ENCODE peak calls at places on chromosome 12, in five cellular contexts. I, S, A, U and M are unnamed samples.

GRCh38 chr12:51622564-51622963 is 31.5 kb downstream of the SCN8A start:
- DNase-seq in S (no peak), A (no peak), U (no peak), I (no peak), M (peak; percentile 9)

GRCh38 chr12:3453947-3454675 is 36.9 kb upstream of the PRMT8 start:
- DNase-seq in U (no peak), I (peak; percentile 29), S (no peak), A (no peak), M (no peak)

GRCh38 chr12:96617178-96617577 is 127.8 kb downstream of the CFAP54 start:
- DNase-seq in U (no peak), I (peak; percentile 47), A (no peak), S (no peak), M (no peak)

GRCh38 chr12:29867823-29868222 is 84.1 kb upstream of the TMTC1 start:
- DNase-seq in U (no peak), S (no peak), A (no peak), I (no peak), M (no peak)

GRCh38 chr12:526089-526488 is 66.3 kb downstream of the B4GALNT3 start:
- DNase-seq in U (no peak), I (no peak), S (no peak), A (no peak), M (no peak)

GRCh38 chr12:23098110-23099049 is 473.4 kb downstream of the ETNK1 start:
- DNase-seq in I (no peak), A (no peak), U (no peak), S (no peak), M (peak; percentile 30)

GRCh38 chr12:117662220-117662619 is 300.8 kb upstream of the NOS1 start:
- DNase-seq in U (no peak), S (no peak), A (no peak), I (no peak), M (no peak)

GRCh38 chr12:25698782-25699181 is 145.7 kb upstream of the LMNTD1 start:
- DNase-seq in U (no peak), A (no peak), S (no peak), I (no peak), M (no peak)

GRCh38 chr12:18457362-18457761 is 196.0 kb downstream of the PIK3C2G start:
- DNase-seq in I (no peak), S (no peak), U (no peak), A (no peak), M (no peak)

GRCh38 chr12:31915442-31915841 is 43.8 kb upstream of the RESF1 start:
- DNase-seq in S (no peak), U (no peak), I (no peak), A (no peak), M (no peak)

GRCh38 chr12:75642226-75642625 is 130.8 kb upstream of the KRR1 start:
- DNase-seq in A (no peak), I (no peak), S (no peak), U (no peak), M (no peak)

GRCh38 chr12:64039285-64039871 is 182.7 kb downstream of the KICS2 start:
- DNase-seq in S (no peak), A (no peak), U (peak; percentile 3), I (peak; percentile 35), M (peak; percentile 42)

GRCh38 chr12:75592638-75593335 is 81.4 kb upstream of the KRR1 start:
- DNase-seq in U (no peak), A (no peak), S (no peak), I (no peak), M (no peak)

GRCh38 chr12:47551426-47551851 is 154.4 kb downstream of the RPAP3 start:
- DNase-seq in I (no peak), S (no peak), A (no peak), U (no peak), M (no peak)

GRCh38 chr12:106302401-106303201 is at the start of gene TCP11L2:
- DNase-seq in I (peak; percentile 87), A (peak; percentile 96), S (peak; percentile 93), U (peak; percentile 74), M (peak; percentile 59)

GRCh38 chr12:39831587-39832315 is 212.1 kb upstream of the ABCD2 start:
- DNase-seq in S (no peak), A (no peak), U (no peak), I (no peak), M (no peak)

GRCh38 chr12:19190292-19191031 is 60.9 kb downstream of the PLEKHA5 start:
- DNase-seq in S (no peak), U (no peak), I (no peak), A (no peak), M (no peak)

GRCh38 chr12:110046451-110047187 is 1.7 kb downstream of the C12orf76 start:
- DNase-seq in U (no peak), I (no peak), S (no peak), A (no peak), M (no peak)

GRCh38 chr12:117867348-117867747 is 101.4 kb downstream of the KSR2 start:
- DNase-seq in I (no peak), S (no peak), A (no peak), U (no peak), M (no peak)

GRCh38 chr12:18343708-18344107 is 82.4 kb downstream of the PIK3C2G start:
- DNase-seq in S (no peak), U (no peak), I (no peak), A (no peak), M (no peak)

GRCh38 chr12:9050521-9051155 is 61.3 kb downstream of the KLRG1 start:
- DNase-seq in I (no peak), U (no peak), A (peak; percentile 69), S (no peak), M (no peak)

GRCh38 chr12:93818488-93819047 is 141.4 kb downstream of the CRADD start:
- DNase-seq in I (no peak), S (no peak), U (no peak), A (no peak), M (no peak)

GRCh38 chr12:53295070-53295890 is at the start of gene PFDN5:
- DNase-seq in S (peak; percentile 71), U (peak; percentile 76), A (peak; percentile 95), I (peak; percentile 93), M (peak; percentile 81)

GRCh38 chr12:116050266-116050665 is 227.2 kb downstream of the MED13L start:
- DNase-seq in I (no peak), S (no peak), U (no peak), A (no peak), M (no peak)

GRCh38 chr12:89263153-89263552 is 89.1 kb downstream of the DUSP6 start:
- DNase-seq in I (no peak), S (no peak), A (no peak), U (no peak), M (no peak)

GRCh38 chr12:18853570-18854366 is 115.8 kb downstream of the CAPZA3 start:
- DNase-seq in I (no peak), S (no peak), U (no peak), A (no peak), M (no peak)

GRCh38 chr12:121454921-121455320 is 55.0 kb downstream of the RNF34 start:
- DNase-seq in S (no peak), A (peak; percentile 54), U (no peak), I (no peak), M (no peak)

GRCh38 chr12:121452356-121453021 is 52.6 kb downstream of the RNF34 start:
- DNase-seq in S (no peak), U (no peak), I (no peak), A (no peak), M (no peak)

GRCh38 chr12:121453022-121453360 is 53.1 kb downstream of the RNF34 start:
- DNase-seq in S (no peak), A (peak; percentile 69), U (no peak), I (no peak), M (no peak)

GRCh38 chr12:121453629-121454028 is 53.7 kb downstream of the RNF34 start:
- DNase-seq in U (no peak), A (peak; percentile 51), I (peak; percentile 51), S (no peak), M (no peak)

DNA sequence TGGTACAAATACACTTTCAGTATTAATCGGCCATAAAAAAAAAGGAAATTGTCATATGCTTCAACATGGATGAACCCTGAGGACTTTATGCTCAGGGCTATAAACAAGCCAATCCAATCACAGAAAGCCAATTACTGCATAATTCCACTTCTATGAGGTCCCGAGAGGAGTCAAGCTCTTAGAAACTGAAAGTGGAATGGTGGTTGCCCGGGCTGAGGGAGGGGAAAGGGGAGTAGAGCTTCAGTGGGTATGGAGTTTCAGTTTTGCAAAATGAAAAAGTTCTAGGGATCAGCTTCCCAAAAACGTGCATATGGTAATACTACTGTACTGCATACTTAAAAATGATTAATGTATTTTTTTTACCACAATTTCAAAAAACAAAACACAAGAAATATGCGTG is 52.0 kb downstream of the RNF34 start:
- DNase-seq in A (no peak), U (no peak), I (no peak), S (no peak), M (no peak)
- H3K4me3 ChIP-seq in A (no peak overlapping the region), U (no peak overlapping the region), I (no peak overlapping the region), S (no peak overlapping the region), M (no peak overlapping the region)

GRCh38 chr12:13433768-13434167 is 237.2 kb downstream of the EMP1 start:
- DNase-seq in A (no peak), U (no peak), S (no peak), I (no peak), M (no peak)
- H3K36me3 ChIP-seq in A (no peaks in the 10 kb centered on the region), U (no peaks in the 10 kb centered on the region), S (no peaks in the 10 kb centered on the region), I (no peaks in the 10 kb centered on the region), M (no peaks in the 10 kb centered on the region)

DNA sequence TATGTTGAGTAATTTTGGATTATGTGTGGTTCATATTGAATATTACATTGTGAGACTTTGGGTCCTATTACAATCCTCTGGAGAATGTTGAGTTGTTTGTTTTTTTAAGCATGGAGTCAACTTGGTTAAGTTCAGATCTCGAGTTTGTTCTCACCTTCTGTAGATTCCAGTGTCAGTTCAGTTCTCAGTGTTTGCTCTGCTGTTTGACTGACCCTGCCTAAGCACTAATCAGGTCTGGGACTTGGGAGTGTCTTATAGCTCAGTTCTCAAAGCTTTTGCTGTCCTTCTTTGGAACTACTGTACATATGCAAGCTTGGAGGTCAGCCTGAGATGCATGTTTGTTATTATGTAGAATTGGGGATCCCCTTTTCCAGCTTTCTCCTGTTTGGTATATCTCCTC is 63.1 kb downstream of the DIP2B start:
- DNase-seq in A (no peak), I (no peak), S (no peak), U (no peak), M (no peak)
- H3K4me1 ChIP-seq in A (no peaks in the 10 kb centered on the region), I (peaks cover 36% of the 10 kb centered on the region), S (no peaks in the 10 kb centered on the region), U (peaks cover 5% of the 10 kb centered on the region), M (peaks cover 11% of the 10 kb centered on the region)

DNA sequence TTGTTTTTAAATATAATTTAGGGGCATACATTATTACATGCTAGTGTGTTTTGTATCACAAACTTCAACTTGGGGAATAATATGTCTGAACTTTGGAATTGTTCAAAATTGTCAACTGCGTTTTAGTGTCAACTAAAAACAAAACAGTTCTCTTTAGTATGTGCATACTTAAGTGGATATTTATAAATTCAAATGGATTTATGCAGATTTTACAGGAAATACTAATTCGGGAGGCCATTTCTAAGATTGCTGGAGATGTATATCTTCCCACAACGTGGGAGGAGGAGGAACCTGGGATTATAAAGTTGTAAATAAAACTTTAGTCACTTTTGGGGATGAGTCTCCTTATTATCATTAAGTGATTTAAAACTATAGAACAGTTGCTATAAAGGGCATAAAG is 2.5 kb downstream of the PDE3A start:
- DNase-seq in I (no peak), S (no peak), A (no peak), U (no peak), M (no peak)
- H3K4me3 ChIP-seq in I (peak overlapping the region; percentile 82), S (no peak overlapping the region), A (peak overlapping the region; percentile 95), U (peak overlapping the region; percentile 93), M (no peak overlapping the region)